ENCODE peak calls at places on chromosomes 11 and 22, in six cellular contexts. One of them, this sample, is unnamed.

GRCh38 chr11:75269896-75270295 is 29.3 kb downstream of the TPBGL start:
- DNase-seq in HEK293T: no peak
- DNase-seq in EH: no peak
- DNase-seq in pulmonary artery endothelial cell: no peak
- DNase-seq in stimulated activated CD8-positive, alpha-beta memory T cell treated with anti-CD3 and anti-CD28 coated beads, Interleukin-7, amount 100 ng/mL, for 1 hour: no peak
- DNase-seq in HT1080: no peak
- DNase-seq in this sample: no peak

GRCh38 chr22:22955866-22956535 is 68.4 kb downstream of the IGLL5 start:
- DNase-seq in HEK293T: peak
- DNase-seq in EH: peak
- DNase-seq in pulmonary artery endothelial cell: peak
- DNase-seq in stimulated activated CD8-positive, alpha-beta memory T cell treated with anti-CD3 and anti-CD28 coated beads, Interleukin-7, amount 100 ng/mL, for 1 hour: peak
- DNase-seq in HT1080: peak
- DNase-seq in this sample: no peak

GRCh38 chr11:93396356-93396755 is 65.8 kb downstream of the DEUP1 start:
- DNase-seq in HEK293T: no peak
- DNase-seq in EH: peak
- DNase-seq in pulmonary artery endothelial cell: no peak
- DNase-seq in stimulated activated CD8-positive, alpha-beta memory T cell treated with anti-CD3 and anti-CD28 coated beads, Interleukin-7, amount 100 ng/mL, for 1 hour: no peak
- DNase-seq in HT1080: peak
- DNase-seq in this sample: no peak

GRCh38 chr11:92131289-92131890 is 93.2 kb upstream of the FAT3 start:
- DNase-seq in HEK293T: no peak
- DNase-seq in EH: peak
- DNase-seq in pulmonary artery endothelial cell: no peak
- DNase-seq in stimulated activated CD8-positive, alpha-beta memory T cell treated with anti-CD3 and anti-CD28 coated beads, Interleukin-7, amount 100 ng/mL, for 1 hour: no peak
- DNase-seq in HT1080: peak
- DNase-seq in this sample: no peak

GRCh38 chr11:64762916-64763803 is 3.4 kb upstream of the PYGM start:
- DNase-seq in HEK293T: no peak
- DNase-seq in EH: peak
- DNase-seq in pulmonary artery endothelial cell: peak
- DNase-seq in stimulated activated CD8-positive, alpha-beta memory T cell treated with anti-CD3 and anti-CD28 coated beads, Interleukin-7, amount 100 ng/mL, for 1 hour: no peak
- DNase-seq in HT1080: peak
- DNase-seq in this sample: no peak

GRCh38 chr11:28448186-28448585 is 340.0 kb downstream of the METTL15 start:
- DNase-seq in HEK293T: no peak
- DNase-seq in EH: peak
- DNase-seq in pulmonary artery endothelial cell: no peak
- DNase-seq in stimulated activated CD8-positive, alpha-beta memory T cell treated with anti-CD3 and anti-CD28 coated beads, Interleukin-7, amount 100 ng/mL, for 1 hour: no peak
- DNase-seq in HT1080: no peak
- DNase-seq in this sample: no peak

GRCh38 chr11:63920126-63920869 is 3.3 kb upstream of the RCOR2 start:
- DNase-seq in HEK293T: no peak
- DNase-seq in EH: no peak
- DNase-seq in pulmonary artery endothelial cell: no peak
- DNase-seq in stimulated activated CD8-positive, alpha-beta memory T cell treated with anti-CD3 and anti-CD28 coated beads, Interleukin-7, amount 100 ng/mL, for 1 hour: no peak
- DNase-seq in HT1080: no peak
- DNase-seq in this sample: no peak

GRCh38 chr22:17774206-17774927 is at the start of gene BID:
- DNase-seq in HEK293T: peak
- DNase-seq in EH: peak
- DNase-seq in pulmonary artery endothelial cell: no peak
- DNase-seq in stimulated activated CD8-positive, alpha-beta memory T cell treated with anti-CD3 and anti-CD28 coated beads, Interleukin-7, amount 100 ng/mL, for 1 hour: no peak
- DNase-seq in HT1080: no peak
- DNase-seq in this sample: no peak

GRCh38 chr11:86790867-86791849 is 9.2 kb upstream of the PRSS23 start:
- DNase-seq in HEK293T: no peak
- DNase-seq in EH: no peak
- DNase-seq in pulmonary artery endothelial cell: no peak
- DNase-seq in stimulated activated CD8-positive, alpha-beta memory T cell treated with anti-CD3 and anti-CD28 coated beads, Interleukin-7, amount 100 ng/mL, for 1 hour: no peak
- DNase-seq in HT1080: no peak
- DNase-seq in this sample: no peak

GRCh38 chr22:47772864-47773263 is 1010.4 kb downstream of the TBC1D22A start:
- DNase-seq in HEK293T: no peak
- DNase-seq in EH: no peak
- DNase-seq in pulmonary artery endothelial cell: no peak
- DNase-seq in stimulated activated CD8-positive, alpha-beta memory T cell treated with anti-CD3 and anti-CD28 coated beads, Interleukin-7, amount 100 ng/mL, for 1 hour: no peak
- DNase-seq in HT1080: no peak
- DNase-seq in this sample: no peak

GRCh38 chr11:88618716-88619462 is 281.4 kb upstream of the CTSC start:
- DNase-seq in HEK293T: no peak
- DNase-seq in EH: peak
- DNase-seq in pulmonary artery endothelial cell: no peak
- DNase-seq in stimulated activated CD8-positive, alpha-beta memory T cell treated with anti-CD3 and anti-CD28 coated beads, Interleukin-7, amount 100 ng/mL, for 1 hour: no peak
- DNase-seq in HT1080: no peak
- DNase-seq in this sample: peak

GRCh38 chr11:122780296-122780949 is 57.9 kb upstream of the CRTAM start:
- DNase-seq in HEK293T: no peak
- DNase-seq in EH: no peak
- DNase-seq in pulmonary artery endothelial cell: no peak
- DNase-seq in stimulated activated CD8-positive, alpha-beta memory T cell treated with anti-CD3 and anti-CD28 coated beads, Interleukin-7, amount 100 ng/mL, for 1 hour: no peak
- DNase-seq in HT1080: no peak
- DNase-seq in this sample: no peak

This sample was measured in NCI-H1048.